ENCODE peak calls at places on chromosome 4, in eight cellular contexts. F is ovary, V is fibroblast of lung, H is esophagus squamous epithelium, A is GM23248, Q is endodermal cell, Z is tibial artery, P is MM.1S. K is an unnamed sample.

GRCh38 chr4:85024671-85025070 is 58.2 kb upstream of the WDFY3 start:
- DNase-seq in P (no peak), F (no peak), Q (no peak), V (no peak), A (no peak), H (no peak), Z (no peak), K (no peak)

GRCh38 chr4:25180524-25181131 is 20.4 kb upstream of the SEPSECS start:
- DNase-seq in V (peak; percentile 27), P (peak; percentile 47), Z (no peak), Q (no peak), H (no peak), A (peak; percentile 74), F (no peak), K (peak; percentile 32)

GRCh38 chr4:112905728-112906127 is 143.7 kb upstream of the ANK2 start:
- DNase-seq in P (no peak), H (no peak), F (no peak), Q (no peak), A (no peak), Z (no peak), V (no peak), K (no peak)

GRCh38 chr4:121200795-121201472 is 36.8 kb upstream of the TNIP3 start:
- DNase-seq in H (no peak), V (no peak), A (no peak), F (no peak), P (peak; percentile 34), Z (no peak), Q (no peak), K (no peak)

GRCh38 chr4:1238676-1239000 is 10.3 kb downstream of the CTBP1 start:
- DNase-seq in Q (no peak), A (no peak), P (no peak), H (no peak), Z (peak; percentile 57), V (no peak), F (no peak), K (no peak)

GRCh38 chr4:107279729-107280128 is 243.6 kb upstream of the DKK2 start:
- DNase-seq in A (peak; percentile 74), H (no peak), Z (no peak), Q (no peak), V (peak; percentile 80), P (no peak), F (no peak), K (peak; percentile 36)

GRCh38 chr4:1113311-1114009 is at the start of gene RNF212:
- DNase-seq in Q (peak; percentile 78), H (no peak), V (peak; percentile 5), Z (no peak), F (peak; percentile 61), A (peak; percentile 61), P (no peak), K (no peak)

GRCh38 chr4:53680168-53680567 is 88.9 kb upstream of the LNX1 start:
- DNase-seq in Q (no peak), A (no peak), H (no peak), Z (no peak), V (no peak), P (no peak), F (no peak), K (no peak)

GRCh38 chr4:600850-601515 is 24.4 kb upstream of the PDE6B start:
- DNase-seq in A (peak; percentile 54), Z (peak; percentile 52), H (no peak), V (no peak), Q (no peak), P (no peak), F (no peak), K (peak; percentile 16)

GRCh38 chr4:175590205-175590604 is 221.9 kb downstream of the GPM6A start:
- DNase-seq in Z (no peak), H (no peak), V (no peak), F (no peak), P (no peak), Q (no peak), A (no peak), K (no peak)

GRCh38 chr4:144583658-144584057 is 62.3 kb upstream of the HHIP start:
- DNase-seq in P (no peak), V (peak; percentile 52), H (no peak), Z (no peak), F (no peak), Q (no peak), A (peak; percentile 58), K (peak; percentile 72)

GRCh38 chr4:67988986-67989385 is 25.7 kb upstream of the TMPRSS11A start:
- DNase-seq in A (peak; percentile 61), Q (no peak), H (no peak), F (no peak), Z (no peak), V (peak; percentile 93), P (no peak), K (peak; percentile 20)

GRCh38 chr4:108620933-108621905 is 843 bp downstream of the RPL34 start:
- DNase-seq in P (peak; percentile 32), Q (no peak), H (no peak), V (peak; percentile 43), A (peak; percentile 65), F (no peak), Z (no peak), K (no peak)

GRCh38 chr4:170522427-170522970 is 432.7 kb upstream of the AADAT start:
- DNase-seq in H (no peak), P (no peak), F (no peak), A (no peak), V (no peak), Z (no peak), Q (no peak), K (no peak)

GRCh38 chr4:99886146-99886545 is 8.1 kb downstream of the LAMTOR3 start:
- DNase-seq in H (no peak), A (peak; percentile 35), P (no peak), Z (no peak), V (peak; percentile 76), F (no peak), Q (no peak), K (peak; percentile 25)

GRCh38 chr4:26978387-26979071 is 117.9 kb downstream of the STIM2 start:
- DNase-seq in Q (no peak), H (no peak), A (no peak), V (peak; percentile 23), Z (no peak), F (no peak), P (no peak), K (no peak)

GRCh38 chr4:120317713-120318112 is 251.1 kb upstream of the MAD2L1 start:
- DNase-seq in A (no peak), Z (no peak), H (no peak), P (no peak), V (no peak), F (no peak), Q (no peak), K (no peak)

GRCh38 chr4:172830295-172830764 is 338.3 kb upstream of the GALNT7 start:
- DNase-seq in Z (no peak), F (no peak), A (peak; percentile 34), H (no peak), Q (no peak), P (peak; percentile 45), V (no peak), K (no peak)

GRCh38 chr4:37970702-37971101 is 10.5 kb downstream of the PTTG2 start:
- DNase-seq in A (peak; percentile 60), Q (peak; percentile 70), V (peak; percentile 75), P (peak; percentile 62), F (peak; percentile 38), H (peak; percentile 5), Z (peak; percentile 88), K (peak; percentile 68)

DNA sequence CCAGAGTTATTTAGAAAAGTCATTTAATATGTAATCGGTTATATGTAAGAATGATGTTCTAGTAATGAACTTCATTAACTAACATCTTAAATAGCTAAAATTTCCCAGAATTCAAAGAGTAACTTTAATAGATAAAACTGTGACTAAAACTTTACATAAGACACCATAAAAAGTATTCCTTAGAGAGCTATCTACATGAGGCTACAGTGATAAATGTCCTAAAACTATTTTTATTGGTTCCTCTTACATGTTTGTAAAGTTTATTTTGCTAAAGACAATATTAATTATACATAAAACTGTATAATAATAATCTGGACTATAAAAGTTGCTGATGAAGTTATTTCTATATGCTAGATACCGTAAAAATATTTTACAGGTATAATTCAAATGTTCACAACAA is 897.7 kb upstream of the EPHA5 start:
- DNase-seq in P (no peak), H (no peak), V (no peak), Z (no peak), F (no peak), Q (no peak), A (no peak), K (no peak)
- H3K4me1 ChIP-seq in P (no peaks in the 10 kb centered on the region), H (no peaks in the 10 kb centered on the region), V (peaks cover 3% of the 10 kb centered on the region), Z (no peaks in the 10 kb centered on the region), F (no peaks in the 10 kb centered on the region), Q (no peaks in the 10 kb centered on the region), A (no peaks in the 10 kb centered on the region), K (peaks cover under 1% of the 10 kb centered on the region)

DNA sequence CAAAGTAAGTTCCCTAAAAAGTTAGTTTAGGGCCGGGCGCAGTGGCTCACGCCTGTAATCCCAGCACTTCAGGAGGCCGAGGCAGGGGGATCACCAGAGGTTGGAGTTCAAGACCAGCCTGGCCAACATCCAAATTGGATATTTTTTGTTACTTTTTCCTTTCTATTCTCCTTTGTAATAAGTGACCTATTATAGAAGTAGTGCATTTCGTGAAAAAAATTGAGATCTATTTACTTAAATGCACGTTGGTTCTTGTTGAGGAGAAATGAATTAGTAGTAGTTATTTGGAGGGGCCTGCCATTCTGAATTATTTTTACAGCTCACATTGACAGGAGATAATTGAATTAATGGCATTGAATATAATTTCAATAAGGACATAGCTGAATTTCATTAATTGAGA is 22.3 kb upstream of the NDUFC1 start:
- DNase-seq in Z (no peak), V (no peak), A (no peak), P (no peak), Q (no peak), H (no peak), F (no peak), K (no peak)
- H3K4me1 ChIP-seq in Z (peaks cover 8% of the 10 kb centered on the region), V (peaks cover 3% of the 10 kb centered on the region), A (no peaks in the 10 kb centered on the region), P (peaks cover 9% of the 10 kb centered on the region), Q (peaks cover 7% of the 10 kb centered on the region), H (peaks cover 30% of the 10 kb centered on the region), F (peaks cover 3% of the 10 kb centered on the region), K (no peaks in the 10 kb centered on the region)

DNA sequence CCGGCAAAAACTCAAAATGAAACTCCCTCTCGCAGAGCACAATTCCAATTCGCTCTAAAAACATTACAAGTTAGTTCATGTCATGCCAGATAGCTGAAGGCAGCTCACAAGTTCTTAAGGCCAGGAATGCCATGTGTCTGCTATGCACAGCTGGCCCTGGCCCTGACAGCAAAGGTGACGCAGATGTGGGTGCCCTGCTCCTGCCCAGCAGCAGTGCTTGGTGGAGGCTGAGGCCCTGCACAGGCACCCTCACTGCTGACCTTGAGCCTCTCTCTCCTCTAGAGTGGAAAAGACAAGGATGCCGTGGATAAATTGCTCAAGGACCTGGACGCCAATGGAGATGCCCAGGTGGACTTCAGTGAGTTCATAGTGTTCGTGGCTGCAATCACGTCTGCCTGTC is 2.9 kb downstream of the S100P start:
- DNase-seq in P (no peak), Q (no peak), F (no peak), A (no peak), Z (no peak), V (no peak), H (no peak), K (peak; percentile 67)
- H3K4me1 ChIP-seq in P (no peaks in the 10 kb centered on the region), Q (no peaks in the 10 kb centered on the region), F (no peaks in the 10 kb centered on the region), A (peaks cover 7% of the 10 kb centered on the region), Z (peaks cover 13% of the 10 kb centered on the region), V (peaks cover 4% of the 10 kb centered on the region), H (peaks cover 53% of the 10 kb centered on the region), K (peaks cover 21% of the 10 kb centered on the region)

GRCh38 chr4:154367659-154368058 is 123.9 kb downstream of the DCHS2 start:
- DNase-seq in F (no peak), Z (no peak), P (no peak), A (no peak), H (no peak), Q (no peak), V (no peak), K (no peak)
- H3K4me1 ChIP-seq in F (peaks cover 3% of the 10 kb centered on the region), Z (peaks cover 14% of the 10 kb centered on the region), P (no peaks in the 10 kb centered on the region), A (no peaks in the 10 kb centered on the region), H (peaks cover 10% of the 10 kb centered on the region), Q (no peaks in the 10 kb centered on the region), V (no peaks in the 10 kb centered on the region), K (peaks cover 4% of the 10 kb centered on the region)

K was measured in mammary epithelial cell.